ENCODE peak calls at places on chromosomes 12 and 14, in seven cellular contexts. N is HepG2, Y is GM12878, I is SK-N-SH, U is K562, D is GM12891, C is H1. F is an unnamed sample.

GRCh38 chr14:40796168-40796567 is 810.5 kb upstream of the LRFN5 start:
- DNase-seq in N (no peak), Y (no peak), I (no peak), U (no peak), D (no peak), C (no peak), F (no peak)

GRCh38 chr12:32702470-32702869 is 23.4 kb downstream of the DNM1L start:
- DNase-seq in N (no peak), Y (no peak), I (peak), U (no peak), D (no peak), C (no peak), F (no peak)

GRCh38 chr12:15049456-15050153 is 76.8 kb downstream of the PDE6H start:
- DNase-seq in N (no peak), Y (no peak), I (no peak), U (no peak), D (no peak), C (no peak), F (no peak)

GRCh38 chr14:68619805-68620574 is 172.9 kb downstream of the ZFP36L1 start:
- DNase-seq in N (peak), Y (no peak), I (no peak), U (peak), D (no peak), C (no peak), F (no peak)

GRCh38 chr12:61414470-61414869 is 845.7 kb upstream of the USP15 start:
- DNase-seq in N (no peak), Y (no peak), I (no peak), U (no peak), D (no peak), C (no peak), F (no peak)

GRCh38 chr14:21056520-21057163 is 980 bp upstream of the RNASE8 start:
- DNase-seq in N (no peak), Y (no peak), I (no peak), U (no peak), D (no peak), C (no peak), F (no peak)

GRCh38 chr12:20368653-20369163 is 371 bp downstream of the PDE3A start:
- DNase-seq in N (no peak), Y (no peak), I (peak), U (no peak), D (no peak), C (no peak), F (no peak)

GRCh38 chr12:120397827-120398563 is 29.0 kb upstream of the MSI1 start:
- DNase-seq in N (no peak), Y (no peak), I (no peak), U (no peak), D (no peak), C (peak), F (no peak)

GRCh38 chr14:85002846-85003245 is 527.1 kb upstream of the FLRT2 start:
- DNase-seq in N (no peak), Y (no peak), I (no peak), U (no peak), D (no peak), C (no peak), F (no peak)

GRCh38 chr14:72598328-72598727 is 295.6 kb downstream of the DPF3 start:
- DNase-seq in N (no peak), Y (no peak), I (no peak), U (no peak), D (peak), C (no peak), F (no peak)

GRCh38 chr14:44782775-44783238 is 178.9 kb downstream of the KLHL28 start:
- DNase-seq in N (no peak), Y (no peak), I (no peak), U (no peak), D (no peak), C (no peak), F (no peak)

GRCh38 chr12:84270470-84271140 is 642.0 kb downstream of the SLC6A15 start:
- DNase-seq in N (no peak), Y (no peak), I (no peak), U (no peak), D (no peak), C (no peak), F (no peak)

GRCh38 chr14:52325632-52326031 is 11.5 kb downstream of the PTGER2 start:
- DNase-seq in N (no peak), Y (no peak), I (no peak), U (no peak), D (no peak), C (no peak), F (no peak)

GRCh38 chr14:28754209-28754985 is 12.2 kb upstream of the FOXG1 start:
- DNase-seq in N (peak), Y (peak), I (peak), U (peak), D (no peak), C (no peak), F (no peak)

GRCh38 chr12:98745578-98746391 is 100.7 kb downstream of the APAF1 start:
- DNase-seq in N (no peak), Y (no peak), I (peak), U (no peak), D (peak), C (no peak), F (no peak)

GRCh38 chr12:131598717-131599116 is 112.2 kb upstream of the SFSWAP start:
- DNase-seq in N (no peak), Y (no peak), I (no peak), U (peak), D (no peak), C (no peak), F (no peak)

GRCh38 chr12:12108441-12109058 is 37.8 kb downstream of the BCL2L14 start:
- DNase-seq in N (no peak), Y (no peak), I (no peak), U (no peak), D (no peak), C (no peak), F (no peak)

GRCh38 chr14:86257973-86258372 is 728.0 kb downstream of the FLRT2 start:
- DNase-seq in N (no peak), Y (no peak), I (no peak), U (no peak), D (no peak), C (no peak), F (no peak)

GRCh38 chr12:55073043-55074022 is 52.9 kb upstream of the OR9K2 start:
- DNase-seq in N (peak), Y (peak), I (peak), U (peak), D (no peak), C (peak), F (no peak)

GRCh38 chr14:21614245-21614644 is 20.5 kb downstream of the OR10G2 start:
- DNase-seq in N (no peak), Y (no peak), I (no peak), U (no peak), D (no peak), C (no peak), F (no peak)

GRCh38 chr14:99548871-99549270 is 55.1 kb downstream of the CCDC85C start:
- DNase-seq in N (no peak), Y (no peak), I (no peak), U (no peak), D (no peak), C (no peak), F (no peak)

GRCh38 chr14:86935241-86935640 is 1057.7 kb downstream of the GALC start:
- DNase-seq in N (no peak), Y (no peak), I (no peak), U (no peak), D (no peak), C (no peak), F (no peak)

GRCh38 chr14:73714656-73715081 is 485 bp upstream of the PNMA1 start:
- DNase-seq in N (no peak), Y (no peak), I (peak), U (peak), D (no peak), C (no peak), F (no peak)

GRCh38 chr12:111792155-111792876 is 25.6 kb downstream of the ALDH2 start:
- DNase-seq in N (no peak), Y (no peak), I (no peak), U (peak), D (no peak), C (no peak), F (no peak)

GRCh38 chr12:57142727-57143126 is 4.7 kb downstream of the LRP1-AS start:
- DNase-seq in N (no peak), Y (no peak), I (no peak), U (no peak), D (no peak), C (no peak), F (no peak)

GRCh38 chr14:75047506-75047905 is 3.8 kb downstream of the MLH3 start:
- DNase-seq in N (no peak), Y (no peak), I (no peak), U (no peak), D (no peak), C (no peak), F (no peak)

GRCh38 chr12:32659908-32660440 is 19.1 kb upstream of the DNM1L start:
- DNase-seq in N (no peak), Y (no peak), I (no peak), U (no peak), D (no peak), C (peak), F (no peak)

GRCh38 chr12:3202734-3203446 is 125.7 kb downstream of the TSPAN9 start:
- DNase-seq in N (peak), Y (no peak), I (peak), U (peak), D (peak), C (peak), F (peak)

GRCh38 chr12:112788205-112788604 is 3.3 kb upstream of the RPH3A start:
- DNase-seq in N (no peak), Y (no peak), I (peak), U (no peak), D (no peak), C (no peak), F (no peak)

GRCh38 chr12:2999265-2999841 is 40.2 kb downstream of the TEAD4 start:
- DNase-seq in N (no peak), Y (no peak), I (no peak), U (peak), D (no peak), C (peak), F (no peak)

GRCh38 chr12:91986084-91986483 is 159.6 kb downstream of the BTG1 start:
- DNase-seq in N (peak), Y (no peak), I (no peak), U (no peak), D (no peak), C (no peak), F (no peak)

GRCh38 chr12:7966558-7966957 is 30.6 kb upstream of the SLC2A3 start:
- DNase-seq in N (no peak), Y (no peak), I (no peak), U (no peak), D (no peak), C (no peak), F (no peak)

GRCh38 chr14:37246427-37246829 is 48.7 kb downstream of the MIPOL1 start:
- DNase-seq in N (peak), Y (no peak), I (peak), U (peak), D (no peak), C (no peak), F (no peak)

GRCh38 chr12:8912910-8913309 is 1.4 kb upstream of the PHC1 start:
- DNase-seq in N (no peak), Y (no peak), I (peak), U (peak), D (peak), C (no peak), F (no peak)

GRCh38 chr12:130097798-130098255 is 64.4 kb upstream of the FZD10 start:
- DNase-seq in N (no peak), Y (no peak), I (no peak), U (no peak), D (no peak), C (no peak), F (no peak)

GRCh38 chr14:61300209-61300608 is 19.1 kb upstream of the TMEM30B start:
- DNase-seq in N (no peak), Y (no peak), I (no peak), U (no peak), D (no peak), C (no peak), F (no peak)

GRCh38 chr12:64088431-64089349 is 133.4 kb downstream of the KICS2 start:
- DNase-seq in N (peak), Y (no peak), I (peak), U (peak), D (no peak), C (no peak), F (no peak)

GRCh38 chr12:123390415-123391093 is 6.6 kb downstream of the KMT5A start:
- DNase-seq in N (no peak), Y (no peak), I (no peak), U (no peak), D (no peak), C (no peak), F (no peak)

GRCh38 chr14:32377046-32377445 is 47.9 kb downstream of the AKAP6 start:
- DNase-seq in N (no peak), Y (no peak), I (no peak), U (no peak), D (no peak), C (no peak), F (no peak)

GRCh38 chr12:100564090-100564489 is 9.4 kb upstream of the GAS2L3 start:
- DNase-seq in N (no peak), Y (no peak), I (no peak), U (no peak), D (no peak), C (no peak), F (no peak)

GRCh38 chr12:95996034-95996658 is at the start of gene HAL:
- DNase-seq in N (peak), Y (no peak), I (no peak), U (no peak), D (no peak), C (no peak), F (no peak)
- TF ChIP-seq POLR2AphosphoS5 in N (no peak), Y (no peak), I (no peak), U (no peak), D (no peak), C (no peak), F (no peak)

DNA sequence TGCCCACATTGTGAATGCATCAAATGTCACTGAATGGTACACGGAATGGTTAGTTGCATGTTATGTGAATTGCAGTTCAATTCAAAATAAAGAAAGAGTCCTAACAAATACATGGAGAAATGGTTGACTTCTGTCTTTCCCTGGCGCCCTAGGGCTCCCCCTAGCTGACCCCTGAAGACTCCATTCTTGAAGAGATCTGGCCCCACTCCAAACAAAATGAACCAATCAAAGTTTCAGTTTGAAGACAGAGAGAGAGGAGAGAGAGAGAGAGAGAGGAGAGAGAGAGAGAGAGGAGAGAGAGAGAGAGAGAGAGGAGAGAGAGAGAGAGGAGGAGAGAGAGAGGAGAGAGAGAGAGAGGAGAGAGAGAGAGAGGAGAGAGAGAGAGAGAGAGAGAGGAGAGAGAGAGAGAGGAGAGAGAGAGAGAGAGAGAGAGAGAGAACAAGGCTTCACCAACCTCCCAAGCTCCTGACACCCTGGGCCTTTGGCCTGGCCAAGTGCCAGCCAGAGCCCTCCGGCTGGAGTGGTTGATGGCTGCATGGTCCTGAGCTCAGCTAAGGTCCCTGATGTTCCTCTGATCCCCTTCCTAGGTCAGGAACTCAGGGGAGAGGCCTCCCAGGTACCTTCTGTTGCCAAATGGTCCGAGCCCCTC is 188.7 kb downstream of the ESRRB start:
- DNase-seq in N (no peak), Y (no peak), I (no peak), U (peak), D (no peak), C (no peak), F (no peak)
- TF ChIP-seq TAF1 in N (no peak), Y (no peak), I (no peak), U (no peak), D (no peak), C (no peak), F (no peak)

GRCh38 chr12:62466596-62467411 is at the start of gene MON2:
- DNase-seq in N (peak), Y (peak), I (peak), U (peak), D (peak), C (peak), F (peak)
- TF ChIP-seq POLR2AphosphoS5 in N (peak), Y (peak), I (peak), U (peak), D (peak), C (peak), F (peak)

GRCh38 chr12:116432321-116432750 is 126.8 kb upstream of the MAP1LC3B2 start:
- DNase-seq in N (no peak), Y (no peak), I (no peak), U (no peak), D (no peak), C (no peak), F (no peak)
- TF ChIP-seq TAF1 in N (no peak), Y (no peak), I (no peak), U (no peak), D (no peak), C (no peak), F (no peak)